ENCODE peak calls at places on chromosomes 16 and 17, in six cellular contexts. V, F, Z, R, N and W are unnamed samples.

GRCh38 chr16:87371261-87371866 is 12.2 kb downstream of the FBXO31 start:
- DNase-seq in V (no peak), F (no peak), Z (no peak), R (no peak), N (peak), W (peak)

GRCh38 chr16:2987854-2988253 is 7.6 kb upstream of the PKMYT1 start:
- DNase-seq in V (no peak), F (no peak), Z (no peak), R (no peak), N (no peak), W (no peak)

GRCh38 chr17:45262516-45263476 is 902 bp upstream of the SPATA32 start:
- DNase-seq in V (no peak), F (no peak), Z (no peak), R (no peak), N (no peak), W (no peak)

GRCh38 chr17:1898332-1898731 is 68.5 kb downstream of the RPA1 start:
- DNase-seq in V (no peak), F (no peak), Z (no peak), R (no peak), N (no peak), W (no peak)

GRCh38 chr17:1162116-1162855 is 17.5 kb downstream of the ABR start:
- DNase-seq in V (no peak), F (no peak), Z (no peak), R (no peak), N (peak), W (no peak)

GRCh38 chr17:17380156-17380925 is 77.2 kb downstream of the NT5M start:
- DNase-seq in V (no peak), F (no peak), Z (no peak), R (no peak), N (peak), W (no peak)

GRCh38 chr16:77951788-77952187 is 70.6 kb upstream of the CLEC3A start:
- DNase-seq in V (no peak), F (no peak), Z (peak), R (peak), N (no peak), W (no peak)

GRCh38 chr17:4436381-4436780 is 2.6 kb downstream of the SPNS3 start:
- DNase-seq in V (no peak), F (peak), Z (no peak), R (no peak), N (no peak), W (no peak)

GRCh38 chr17:4152471-4152870 is 9.5 kb downstream of the CYB5D2 start:
- DNase-seq in V (no peak), F (no peak), Z (no peak), R (no peak), N (no peak), W (no peak)

GRCh38 chr17:68239967-68240366 is 7.9 kb upstream of the AMZ2 start:
- DNase-seq in V (no peak), F (no peak), Z (no peak), R (no peak), N (no peak), W (no peak)

GRCh38 chr17:81664051-81664470 is 2.3 kb downstream of the OXLD1 start:
- DNase-seq in V (no peak), F (no peak), Z (no peak), R (no peak), N (no peak), W (no peak)

GRCh38 chr17:82437325-82437668 is 13.3 kb downstream of the CYBC1 start:
- DNase-seq in V (no peak), F (no peak), Z (no peak), R (no peak), N (no peak), W (no peak)

GRCh38 chr17:81160306-81160705 is 5.0 kb upstream of the PVALEF start:
- DNase-seq in V (no peak), F (no peak), Z (no peak), R (peak), N (peak), W (peak)

GRCh38 chr16:89822188-89823086 is 5.8 kb upstream of the SPIRE2 start:
- DNase-seq in V (no peak), F (no peak), Z (no peak), R (no peak), N (peak), W (no peak)

GRCh38 chr16:50712568-50712914 is 19.1 kb downstream of the NOD2 start:
- DNase-seq in V (no peak), F (no peak), Z (no peak), R (no peak), N (no peak), W (no peak)

GRCh38 chr17:65389956-65390355 is 171.5 kb downstream of the AXIN2 start:
- DNase-seq in V (no peak), F (no peak), Z (no peak), R (no peak), N (no peak), W (no peak)

GRCh38 chr17:64741038-64741641 is 79.0 kb upstream of the SMURF2 start:
- DNase-seq in V (no peak), F (no peak), Z (no peak), R (peak), N (no peak), W (no peak)

GRCh38 chr17:12622726-12623125 is 43.0 kb upstream of the MYOCD start:
- DNase-seq in V (no peak), F (no peak), Z (no peak), R (no peak), N (no peak), W (no peak)

GRCh38 chr16:48041861-48042435 is 113.8 kb downstream of the ABCC12 start:
- DNase-seq in V (no peak), F (no peak), Z (no peak), R (no peak), N (no peak), W (no peak)

GRCh38 chr16:26129997-26130396 is 438.2 kb downstream of the HS3ST4 start:
- DNase-seq in V (no peak), F (no peak), Z (no peak), R (no peak), N (no peak), W (no peak)

GRCh38 chr17:27807567-27808470 is 7.5 kb upstream of the NOS2 start:
- DNase-seq in V (no peak), F (peak), Z (peak), R (no peak), N (no peak), W (no peak)

GRCh38 chr17:17890773-17891759 is 54.3 kb upstream of the SREBF1 start:
- DNase-seq in V (no peak), F (no peak), Z (peak), R (peak), N (no peak), W (peak)

GRCh38 chr17:80872999-80873951 is 118.4 kb upstream of the CHMP6 start:
- DNase-seq in V (no peak), F (no peak), Z (no peak), R (no peak), N (peak), W (peak)

GRCh38 chr16:1964046-1964505 is 550 bp downstream of the RPS2 start:
- DNase-seq in V (peak), F (peak), Z (no peak), R (peak), N (no peak), W (no peak)

GRCh38 chr16:70257391-70257790 is 5.7 kb upstream of the EXOSC6 start:
- DNase-seq in V (no peak), F (no peak), Z (no peak), R (no peak), N (no peak), W (no peak)

GRCh38 chr17:48296453-48296852 is 133.6 kb downstream of the SKAP1 start:
- DNase-seq in V (no peak), F (no peak), Z (no peak), R (peak), N (no peak), W (no peak)